ENCODE peak calls at places on chromosomes 3 and 15, in five cellular contexts. V is suprapubic skin, D is breast epithelium, F is stomach, N is transverse colon. A is an unnamed sample.

GRCh38 chr3:151439652-151440125 is 21.2 kb downstream of the IGSF10 start:
- DNase-seq in V (no peak), D (no peak), F (no peak), N (no peak), A (peak; percentile 76)

GRCh38 chr3:133136114-133137041 is 98.2 kb downstream of the TMEM108 start:
- DNase-seq in V (no peak), D (no peak), F (no peak), N (no peak), A (no peak)

GRCh38 chr3:69144631-69145244 is 22.3 kb upstream of the LMOD3 start:
- DNase-seq in V (no peak), D (no peak), F (no peak), N (no peak), A (peak; percentile 28)

GRCh38 chr3:124986153-124987143 is 51.9 kb upstream of the MUC13 start:
- DNase-seq in V (no peak), D (no peak), F (no peak), N (peak; percentile 60), A (no peak)

GRCh38 chr15:42858540-42858939 is 62.0 kb downstream of the TTBK2 start:
- DNase-seq in V (no peak), D (peak; percentile 45), F (no peak), N (no peak), A (no peak)

GRCh38 chr3:71547254-71548198 is 36.0 kb downstream of the FOXP1 start:
- DNase-seq in V (no peak), D (no peak), F (no peak), N (no peak), A (peak; percentile 90)

GRCh38 chr3:46349484-46350261 is 4.2 kb upstream of the CCR2 start:
- DNase-seq in V (no peak), D (no peak), F (no peak), N (no peak), A (peak; percentile 71)

GRCh38 chr3:39809181-39809994 is at the start of gene MYRIP:
- DNase-seq in V (no peak), D (peak; percentile 24), F (peak; percentile 90), N (peak; percentile 81), A (peak; percentile 41)

GRCh38 chr15:80526556-80527340 is 122.6 kb downstream of the ARNT2 start:
- DNase-seq in V (no peak), D (no peak), F (no peak), N (no peak), A (no peak)

GRCh38 chr3:4865714-4866113 is 113.5 kb upstream of the BHLHE40 start:
- DNase-seq in V (no peak), D (no peak), F (no peak), N (no peak), A (peak; percentile 50)

GRCh38 chr3:97821413-97821809 is 400 bp upstream of the CRYBG3 start:
- DNase-seq in V (peak; percentile 72), D (peak; percentile 18), F (peak; percentile 45), N (peak; percentile 59), A (no peak)

GRCh38 chr3:183244981-183245476 is 8.0 kb upstream of the B3GNT5 start:
- DNase-seq in V (no peak), D (no peak), F (no peak), N (no peak), A (no peak)

GRCh38 chr15:58551764-58552504 is 120.1 kb downstream of the LIPC start:
- DNase-seq in V (no peak), D (peak; percentile 40), F (peak; percentile 23), N (peak; percentile 82), A (peak; percentile 52)

GRCh38 chr3:61858054-61858453 is 296.7 kb downstream of the PTPRG start:
- DNase-seq in V (no peak), D (no peak), F (no peak), N (no peak), A (peak; percentile 1)

GRCh38 chr15:70512772-70513362 is 250.5 kb downstream of the UACA start:
- DNase-seq in V (no peak), D (no peak), F (peak; percentile 50), N (peak; percentile 50), A (peak; percentile 85)

GRCh38 chr3:13135811-13136321 is 62.6 kb upstream of the IQSEC1 start:
- DNase-seq in V (peak; percentile 51), D (no peak), F (peak; percentile 14), N (no peak), A (no peak)

GRCh38 chr15:100057281-100057680 is 284.5 kb downstream of the ADAMTS17 start:
- DNase-seq in V (no peak), D (no peak), F (no peak), N (no peak), A (no peak)

GRCh38 chr15:72566973-72567372 is 87.5 kb upstream of the GOLGA6B start:
- DNase-seq in V (no peak), D (no peak), F (no peak), N (no peak), A (no peak)

GRCh38 chr3:195185574-195185973 is 85.4 kb downstream of the XXYLT1 start:
- DNase-seq in V (no peak), D (no peak), F (no peak), N (no peak), A (no peak)

GRCh38 chr3:74630602-74631001 is 16.1 kb upstream of the CNTN3 start:
- DNase-seq in V (no peak), D (no peak), F (no peak), N (no peak), A (no peak)

GRCh38 chr15:72585659-72586058 is 68.8 kb upstream of the GOLGA6B start:
- DNase-seq in V (no peak), D (no peak), F (no peak), N (no peak), A (no peak)

GRCh38 chr15:59247364-59247763 is 40.7 kb downstream of the LDHAL6B start:
- DNase-seq in V (no peak), D (no peak), F (peak; percentile 61), N (peak; percentile 74), A (peak; percentile 60)

GRCh38 chr3:52314495-52314894 is 1.6 kb upstream of the DNAH1 start:
- DNase-seq in V (no peak), D (no peak), F (no peak), N (no peak), A (no peak)

GRCh38 chr3:171328419-171329082 is 131.7 kb downstream of the TNIK start:
- DNase-seq in V (no peak), D (peak; percentile 25), F (peak; percentile 48), N (peak; percentile 62), A (peak; percentile 78)

GRCh38 chr3:138915503-138916498 is 31.1 kb downstream of the FOXL2 start:
- DNase-seq in V (peak; percentile 97), D (peak; percentile 88), F (peak; percentile 94), N (peak; percentile 93), A (peak; percentile 92)
- TF ChIP-seq POLR2A in V (no peak), D (no peak), F (no peak), N (peak; percentile 56), A (peak; percentile 24)

GRCh38 chr15:40873625-40874561 is at the start of gene RHOV:
- DNase-seq in V (peak; percentile 80), D (peak; percentile 77), F (peak; percentile 82), N (peak; percentile 85), A (peak; percentile 79)
- TF ChIP-seq POLR2A in V (no peak), D (no peak), F (no peak), N (peak; percentile 49), A (peak; percentile 45)

GRCh38 chr15:74961616-74962015 is 5.0 kb upstream of the RPP25 start:
- DNase-seq in V (no peak), D (no peak), F (no peak), N (no peak), A (no peak)
- TF ChIP-seq POLR2A in V (no peak), D (no peak), F (no peak), N (no peak), A (no peak)

GRCh38 chr3:161419555-161420333 is 48.4 kb upstream of the SPTSSB start:
- DNase-seq in V (no peak), D (no peak), F (no peak), N (no peak), A (no peak)
- TF ChIP-seq POLR2A in V (no peak), D (no peak), F (no peak), N (no peak), A (no peak)

DNA sequence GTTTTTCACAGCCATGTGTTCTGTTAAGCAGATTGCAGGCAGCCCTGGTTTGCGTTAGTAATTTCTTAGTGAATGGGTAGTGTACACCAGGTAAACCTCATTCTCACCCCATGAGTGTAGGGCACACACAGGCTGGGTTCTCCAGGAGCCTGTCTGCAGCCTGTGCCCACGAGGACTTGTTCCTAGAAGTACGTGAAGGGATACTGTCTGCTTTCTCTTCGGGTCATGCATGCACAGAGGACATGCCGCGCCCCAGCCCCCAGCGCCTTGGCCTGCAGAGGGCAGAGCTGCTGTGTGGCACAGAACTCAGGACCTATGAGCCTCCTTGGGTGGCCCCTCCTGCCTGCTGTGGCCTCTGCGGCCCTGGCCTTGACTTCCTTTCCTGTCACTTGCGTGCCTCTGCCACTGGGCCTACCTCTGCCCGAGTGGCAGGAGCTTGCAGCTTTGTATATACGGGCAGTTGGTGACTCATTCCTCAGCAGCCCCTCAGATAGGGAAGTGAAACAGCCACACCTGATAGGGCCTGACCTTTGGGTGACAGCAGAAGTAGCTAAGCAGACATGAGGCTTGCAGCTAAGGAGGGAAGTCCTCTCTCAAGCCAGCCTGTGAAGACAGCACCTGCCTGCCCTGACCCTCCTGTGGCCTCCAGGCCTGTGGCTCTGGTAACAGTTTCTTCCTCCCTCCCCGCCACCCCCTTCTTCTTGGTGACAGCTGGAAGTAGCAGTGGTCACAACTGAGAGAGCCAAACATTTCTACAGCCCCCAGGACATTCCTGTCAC is 19.5 kb downstream of the PPCDC start:
- DNase-seq in V (peak; percentile 80), D (peak; percentile 60), F (peak; percentile 86), N (peak; percentile 91), A (peak; percentile 100)
- TF ChIP-seq POLR2A in V (no peak), D (no peak), F (no peak), N (peak; percentile 58), A (no peak)

GRCh38 chr15:75455424-75455981 is 4.0 kb upstream of the SIN3A start:
- DNase-seq in V (peak; percentile 93), D (peak; percentile 86), F (peak; percentile 91), N (peak; percentile 93), A (peak; percentile 91)
- TF ChIP-seq POLR2A in V (no peak), D (peak; percentile 34), F (no peak), N (peak; percentile 71), A (peak; percentile 59)

GRCh38 chr3:22371036-22371435 is 620.0 kb upstream of the ZNF385D start:
- DNase-seq in V (no peak), D (no peak), F (no peak), N (no peak), A (no peak)
- TF ChIP-seq POLR2A in V (no peak), D (no peak), F (no peak), N (no peak), A (no peak)

GRCh38 chr3:49719214-49719884 is at the start of gene AMIGO3:
- DNase-seq in V (peak; percentile 98), D (peak; percentile 93), F (peak; percentile 97), N (peak; percentile 97), A (peak; percentile 70)
- TF ChIP-seq POLR2A in V (no peak), D (peak; percentile 13), F (no peak), N (peak; percentile 81), A (no peak)

DNA sequence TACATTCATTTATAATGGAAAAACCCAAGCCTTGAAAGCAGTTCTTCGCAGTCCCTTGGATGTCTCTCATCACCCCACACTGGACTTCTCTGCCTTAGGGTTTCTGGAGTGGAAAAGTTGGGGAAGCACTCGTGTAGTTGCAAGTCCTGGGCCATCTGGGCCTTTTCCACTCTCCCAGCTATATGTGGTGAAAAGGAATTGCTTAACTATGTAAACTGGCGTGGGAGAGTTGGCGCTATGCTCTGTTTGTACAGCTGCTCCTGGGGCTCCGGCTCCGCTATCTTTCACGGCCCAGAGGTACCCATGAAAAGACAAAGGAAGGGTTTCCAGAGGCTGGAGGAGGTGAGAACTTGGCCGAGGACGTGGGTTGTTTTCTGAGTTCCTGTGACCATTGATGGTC is 81.1 kb upstream of the MYZAP start:
- DNase-seq in V (no peak), D (peak; percentile 55), F (peak; percentile 84), N (no peak), A (no peak)
- TF ChIP-seq POLR2A in V (no peak), D (no peak), F (no peak), N (no peak), A (no peak)

A was measured in NB4.